ENCODE peak calls at places on chromosome 1, in four cellular contexts. W is IMR-90, O is H1, T is K562. Z is an unnamed sample.

GRCh38 chr1:29521846-29522580 is 285.7 kb downstream of the PTPRU start:
- DNase-seq in W (no peak), O (peak), T (no peak), Z (no peak)

GRCh38 chr1:182723195-182723594 is 38.8 kb upstream of the RGS8 start:
- DNase-seq in W (no peak), O (no peak), T (no peak), Z (no peak)

GRCh38 chr1:52348704-52349301 is 17.2 kb downstream of the CC2D1B start:
- DNase-seq in W (peak), O (peak), T (peak), Z (no peak)

GRCh38 chr1:24339996-24340395 is 20.8 kb downstream of the GRHL3 start:
- DNase-seq in W (no peak), O (no peak), T (no peak), Z (no peak)

GRCh38 chr1:196976278-196976677 is 1.1 kb upstream of the CFHR5 start:
- DNase-seq in W (no peak), O (no peak), T (no peak), Z (no peak)

GRCh38 chr1:162822391-162823200 is 32.1 kb downstream of the HSD17B7 start:
- DNase-seq in W (no peak), O (peak), T (no peak), Z (no peak)

GRCh38 chr1:5947071-5947821 is 45.0 kb downstream of the NPHP4 start:
- DNase-seq in W (no peak), O (peak), T (no peak), Z (no peak)

GRCh38 chr1:63214553-63214952 is 107.8 kb upstream of the FOXD3 start:
- DNase-seq in W (no peak), O (no peak), T (no peak), Z (no peak)

GRCh38 chr1:226643167-226643566 is 94.6 kb downstream of the STUM start:
- DNase-seq in W (peak), O (no peak), T (peak), Z (peak)

GRCh38 chr1:175884369-175884768 is 141.0 kb upstream of the TNR start:
- DNase-seq in W (no peak), O (no peak), T (no peak), Z (no peak)

GRCh38 chr1:78009836-78010235 is 5.1 kb downstream of the DNAJB4 start:
- DNase-seq in W (no peak), O (no peak), T (peak), Z (no peak)

GRCh38 chr1:54716299-54717047 is 812 bp downstream of the TTC4 start:
- DNase-seq in W (peak), O (no peak), T (peak), Z (peak)
- TF ChIP-seq CHD1 in W (peak), O (no peak), T (no peak), Z (no peak)

DNA sequence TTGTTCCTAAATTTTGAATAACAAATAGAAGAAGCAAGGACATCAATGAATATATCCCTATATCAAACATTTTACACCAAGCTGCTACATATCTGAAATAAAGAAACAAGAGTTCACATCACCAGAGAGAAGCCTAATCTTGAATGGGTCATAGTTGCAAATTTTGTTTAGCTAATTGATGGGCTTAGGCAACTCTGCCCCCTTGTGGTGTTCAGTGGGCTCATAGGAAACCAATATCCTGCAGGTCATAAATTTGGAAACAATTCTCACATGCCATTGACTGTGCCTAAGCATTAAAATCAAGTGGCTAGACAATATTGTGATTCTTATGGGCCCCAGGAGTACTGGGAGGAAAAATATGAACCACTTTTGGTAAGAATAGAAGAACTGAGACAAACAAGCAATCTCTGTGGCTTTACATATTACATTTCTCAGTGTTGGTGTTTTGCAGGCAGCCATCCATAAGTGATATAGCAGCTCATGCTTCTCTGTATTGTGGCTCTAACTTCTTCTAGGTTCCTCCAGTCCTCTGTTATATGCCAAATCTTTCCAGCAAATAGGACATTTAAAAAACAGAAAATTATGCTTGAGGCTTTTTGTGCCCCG is 1262.8 kb upstream of the PRMT6 start:
- DNase-seq in W (no peak), O (peak), T (peak), Z (no peak)
- TF ChIP-seq CHD1 in W (no peak), O (no peak), T (no peak), Z (no peak)

GRCh38 chr1:35569956-35570355 is 3.2 kb upstream of the TFAP2E start:
- DNase-seq in W (peak), O (no peak), T (no peak), Z (no peak)
- TF ChIP-seq CHD1 in W (no peak), O (no peak), T (no peak), Z (no peak)

DNA sequence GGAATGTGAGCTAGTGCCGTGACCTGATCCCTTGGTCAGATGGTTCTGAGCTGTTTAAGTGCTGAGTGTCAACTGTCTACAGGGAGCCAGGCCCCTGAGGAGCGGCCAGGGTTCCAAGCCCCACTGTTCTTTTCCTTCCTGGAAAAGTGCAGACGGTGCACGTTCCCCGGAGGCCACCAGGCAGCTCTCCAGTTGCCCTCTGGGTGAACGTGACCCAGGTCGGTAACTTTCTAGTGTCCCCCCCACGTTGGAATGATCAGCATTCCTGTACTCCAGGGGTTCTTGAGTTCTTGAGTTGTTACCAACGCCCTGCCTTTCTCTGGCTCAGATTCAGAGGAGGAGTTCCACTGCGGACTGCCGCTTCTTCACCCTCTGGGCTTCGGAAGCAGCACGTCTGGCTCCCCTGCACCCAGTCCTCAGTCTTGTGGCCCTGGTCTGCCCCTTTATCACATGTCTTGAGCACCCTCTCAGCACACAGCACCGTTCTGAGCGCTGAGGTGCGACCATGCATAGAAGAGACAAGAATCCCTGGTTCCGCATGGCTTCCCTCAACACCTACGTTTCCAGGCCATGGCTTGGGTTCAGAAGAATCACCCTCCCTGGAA is 131.5 kb downstream of the DHRS3 start:
- DNase-seq in W (no peak), O (no peak), T (no peak), Z (no peak)
- TF ChIP-seq CHD1 in W (no peak), O (no peak), T (no peak), Z (no peak)

Z was measured in GM12878.